ENCODE peak calls at places on chromosomes 11 and 22, in four cellular contexts. One of them, this sample, is unnamed.

GRCh38 chr11:57085604-57086003 is 96.1 kb upstream of the LRRC55 start:
- DNase-seq in SW480: no peak
- DNase-seq in C1 segment of cervical spinal cord: no peak
- DNase-seq in activated T-helper 1 cell treated with anti-CD3 and anti-CD28 coated beads, Interleukin-12 subunit alpha, Interleukin-12 subunit beta, Interleukin-2, Interleukin-4 antibody, amounts not matched to agents 30 ng/mL and 10 ng/mL and 1 ng/mL, durations not matched to agents 14 hours and 24 hours and 36 hours: no peak
- DNase-seq in this sample: no peak

GRCh38 chr22:35477911-35478582 is 62.6 kb upstream of the RASD2 start:
- DNase-seq in SW480: peak
- DNase-seq in C1 segment of cervical spinal cord: no peak
- DNase-seq in activated T-helper 1 cell treated with anti-CD3 and anti-CD28 coated beads, Interleukin-12 subunit alpha, Interleukin-12 subunit beta, Interleukin-2, Interleukin-4 antibody, amounts not matched to agents 30 ng/mL and 10 ng/mL and 1 ng/mL, durations not matched to agents 14 hours and 24 hours and 36 hours: no peak
- DNase-seq in this sample: peak

GRCh38 chr11:71367756-71368155 is 80.4 kb downstream of the DHCR7 start:
- DNase-seq in SW480: no peak
- DNase-seq in C1 segment of cervical spinal cord: no peak
- DNase-seq in activated T-helper 1 cell treated with anti-CD3 and anti-CD28 coated beads, Interleukin-12 subunit alpha, Interleukin-12 subunit beta, Interleukin-2, Interleukin-4 antibody, amounts not matched to agents 30 ng/mL and 10 ng/mL and 1 ng/mL, durations not matched to agents 14 hours and 24 hours and 36 hours: no peak
- DNase-seq in this sample: no peak

GRCh38 chr11:65589444-65590239 is 6.0 kb downstream of the KCNK7 start:
- DNase-seq in SW480: no peak
- DNase-seq in C1 segment of cervical spinal cord: no peak
- DNase-seq in activated T-helper 1 cell treated with anti-CD3 and anti-CD28 coated beads, Interleukin-12 subunit alpha, Interleukin-12 subunit beta, Interleukin-2, Interleukin-4 antibody, amounts not matched to agents 30 ng/mL and 10 ng/mL and 1 ng/mL, durations not matched to agents 14 hours and 24 hours and 36 hours: no peak
- DNase-seq in this sample: peak

GRCh38 chr11:64323373-64323772 is 5.5 kb downstream of the PRDX5 start:
- DNase-seq in SW480: no peak
- DNase-seq in C1 segment of cervical spinal cord: no peak
- DNase-seq in activated T-helper 1 cell treated with anti-CD3 and anti-CD28 coated beads, Interleukin-12 subunit alpha, Interleukin-12 subunit beta, Interleukin-2, Interleukin-4 antibody, amounts not matched to agents 30 ng/mL and 10 ng/mL and 1 ng/mL, durations not matched to agents 14 hours and 24 hours and 36 hours: no peak
- DNase-seq in this sample: no peak

GRCh38 chr11:130163346-130164220 is 4.0 kb downstream of the ST14 start:
- DNase-seq in SW480: peak
- DNase-seq in C1 segment of cervical spinal cord: no peak
- DNase-seq in activated T-helper 1 cell treated with anti-CD3 and anti-CD28 coated beads, Interleukin-12 subunit alpha, Interleukin-12 subunit beta, Interleukin-2, Interleukin-4 antibody, amounts not matched to agents 30 ng/mL and 10 ng/mL and 1 ng/mL, durations not matched to agents 14 hours and 24 hours and 36 hours: no peak
- DNase-seq in this sample: no peak

GRCh38 chr11:27795955-27796861 is 96.0 kb upstream of the BDNF start:
- DNase-seq in SW480: peak
- DNase-seq in C1 segment of cervical spinal cord: no peak
- DNase-seq in activated T-helper 1 cell treated with anti-CD3 and anti-CD28 coated beads, Interleukin-12 subunit alpha, Interleukin-12 subunit beta, Interleukin-2, Interleukin-4 antibody, amounts not matched to agents 30 ng/mL and 10 ng/mL and 1 ng/mL, durations not matched to agents 14 hours and 24 hours and 36 hours: no peak
- DNase-seq in this sample: no peak

GRCh38 chr11:43933608-43934358 is 8.7 kb upstream of the C11orf96 start:
- DNase-seq in SW480: no peak
- DNase-seq in C1 segment of cervical spinal cord: no peak
- DNase-seq in activated T-helper 1 cell treated with anti-CD3 and anti-CD28 coated beads, Interleukin-12 subunit alpha, Interleukin-12 subunit beta, Interleukin-2, Interleukin-4 antibody, amounts not matched to agents 30 ng/mL and 10 ng/mL and 1 ng/mL, durations not matched to agents 14 hours and 24 hours and 36 hours: no peak
- DNase-seq in this sample: no peak

GRCh38 chr11:94149435-94149834 is 20.8 kb downstream of the PANX1 start:
- DNase-seq in SW480: no peak
- DNase-seq in C1 segment of cervical spinal cord: no peak
- DNase-seq in activated T-helper 1 cell treated with anti-CD3 and anti-CD28 coated beads, Interleukin-12 subunit alpha, Interleukin-12 subunit beta, Interleukin-2, Interleukin-4 antibody, amounts not matched to agents 30 ng/mL and 10 ng/mL and 1 ng/mL, durations not matched to agents 14 hours and 24 hours and 36 hours: no peak
- DNase-seq in this sample: no peak

GRCh38 chr11:3001496-3001895 is 9.4 kb upstream of the NAP1L4 start:
- DNase-seq in SW480: no peak
- DNase-seq in C1 segment of cervical spinal cord: no peak
- DNase-seq in activated T-helper 1 cell treated with anti-CD3 and anti-CD28 coated beads, Interleukin-12 subunit alpha, Interleukin-12 subunit beta, Interleukin-2, Interleukin-4 antibody, amounts not matched to agents 30 ng/mL and 10 ng/mL and 1 ng/mL, durations not matched to agents 14 hours and 24 hours and 36 hours: no peak
- DNase-seq in this sample: peak

GRCh38 chr11:18088371-18088770 is 17.5 kb downstream of the SAAL1 start:
- DNase-seq in SW480: no peak
- DNase-seq in C1 segment of cervical spinal cord: no peak
- DNase-seq in activated T-helper 1 cell treated with anti-CD3 and anti-CD28 coated beads, Interleukin-12 subunit alpha, Interleukin-12 subunit beta, Interleukin-2, Interleukin-4 antibody, amounts not matched to agents 30 ng/mL and 10 ng/mL and 1 ng/mL, durations not matched to agents 14 hours and 24 hours and 36 hours: no peak
- DNase-seq in this sample: no peak

GRCh38 chr11:96303067-96303466 is 39.9 kb downstream of the MAML2 start:
- DNase-seq in SW480: no peak
- DNase-seq in C1 segment of cervical spinal cord: no peak
- DNase-seq in activated T-helper 1 cell treated with anti-CD3 and anti-CD28 coated beads, Interleukin-12 subunit alpha, Interleukin-12 subunit beta, Interleukin-2, Interleukin-4 antibody, amounts not matched to agents 30 ng/mL and 10 ng/mL and 1 ng/mL, durations not matched to agents 14 hours and 24 hours and 36 hours: no peak
- DNase-seq in this sample: no peak

GRCh38 chr11:121517996-121518395 is 65.2 kb upstream of the SORL1-AS1 start:
- DNase-seq in SW480: no peak
- DNase-seq in C1 segment of cervical spinal cord: no peak
- DNase-seq in activated T-helper 1 cell treated with anti-CD3 and anti-CD28 coated beads, Interleukin-12 subunit alpha, Interleukin-12 subunit beta, Interleukin-2, Interleukin-4 antibody, amounts not matched to agents 30 ng/mL and 10 ng/mL and 1 ng/mL, durations not matched to agents 14 hours and 24 hours and 36 hours: no peak
- DNase-seq in this sample: no peak

GRCh38 chr11:19467904-19468303 is 227.2 kb upstream of the E2F8 start:
- DNase-seq in SW480: no peak
- DNase-seq in C1 segment of cervical spinal cord: no peak
- DNase-seq in activated T-helper 1 cell treated with anti-CD3 and anti-CD28 coated beads, Interleukin-12 subunit alpha, Interleukin-12 subunit beta, Interleukin-2, Interleukin-4 antibody, amounts not matched to agents 30 ng/mL and 10 ng/mL and 1 ng/mL, durations not matched to agents 14 hours and 24 hours and 36 hours: no peak
- DNase-seq in this sample: no peak

GRCh38 chr11:11382858-11383532 is 29.9 kb upstream of the CSNK2A3 start:
- DNase-seq in SW480: no peak
- DNase-seq in C1 segment of cervical spinal cord: no peak
- DNase-seq in activated T-helper 1 cell treated with anti-CD3 and anti-CD28 coated beads, Interleukin-12 subunit alpha, Interleukin-12 subunit beta, Interleukin-2, Interleukin-4 antibody, amounts not matched to agents 30 ng/mL and 10 ng/mL and 1 ng/mL, durations not matched to agents 14 hours and 24 hours and 36 hours: no peak
- DNase-seq in this sample: no peak

GRCh38 chr22:45905924-45906865 is 70.8 kb downstream of the WNT7B start:
- DNase-seq in SW480: no peak
- DNase-seq in C1 segment of cervical spinal cord: no peak
- DNase-seq in activated T-helper 1 cell treated with anti-CD3 and anti-CD28 coated beads, Interleukin-12 subunit alpha, Interleukin-12 subunit beta, Interleukin-2, Interleukin-4 antibody, amounts not matched to agents 30 ng/mL and 10 ng/mL and 1 ng/mL, durations not matched to agents 14 hours and 24 hours and 36 hours: no peak
- DNase-seq in this sample: no peak

GRCh38 chr11:31640611-31641010 is 131.0 kb downstream of the ELP4 start:
- DNase-seq in SW480: no peak
- DNase-seq in C1 segment of cervical spinal cord: no peak
- DNase-seq in activated T-helper 1 cell treated with anti-CD3 and anti-CD28 coated beads, Interleukin-12 subunit alpha, Interleukin-12 subunit beta, Interleukin-2, Interleukin-4 antibody, amounts not matched to agents 30 ng/mL and 10 ng/mL and 1 ng/mL, durations not matched to agents 14 hours and 24 hours and 36 hours: no peak
- DNase-seq in this sample: no peak

GRCh38 chr22:42641801-42642413 is 1.5 kb upstream of the ATP5MGL start:
- DNase-seq in SW480: no peak
- DNase-seq in C1 segment of cervical spinal cord: no peak
- DNase-seq in activated T-helper 1 cell treated with anti-CD3 and anti-CD28 coated beads, Interleukin-12 subunit alpha, Interleukin-12 subunit beta, Interleukin-2, Interleukin-4 antibody, amounts not matched to agents 30 ng/mL and 10 ng/mL and 1 ng/mL, durations not matched to agents 14 hours and 24 hours and 36 hours: no peak
- DNase-seq in this sample: no peak

GRCh38 chr11:132644511-132644910 is 887.8 kb downstream of the OPCML start:
- DNase-seq in SW480: no peak
- DNase-seq in C1 segment of cervical spinal cord: no peak
- DNase-seq in activated T-helper 1 cell treated with anti-CD3 and anti-CD28 coated beads, Interleukin-12 subunit alpha, Interleukin-12 subunit beta, Interleukin-2, Interleukin-4 antibody, amounts not matched to agents 30 ng/mL and 10 ng/mL and 1 ng/mL, durations not matched to agents 14 hours and 24 hours and 36 hours: no peak
- DNase-seq in this sample: no peak

GRCh38 chr22:24096401-24097115 is 84.7 kb upstream of the SUSD2 start:
- DNase-seq in SW480: no peak
- DNase-seq in C1 segment of cervical spinal cord: no peak
- DNase-seq in activated T-helper 1 cell treated with anti-CD3 and anti-CD28 coated beads, Interleukin-12 subunit alpha, Interleukin-12 subunit beta, Interleukin-2, Interleukin-4 antibody, amounts not matched to agents 30 ng/mL and 10 ng/mL and 1 ng/mL, durations not matched to agents 14 hours and 24 hours and 36 hours: no peak
- DNase-seq in this sample: peak

GRCh38 chr11:71158936-71159335 is 93.4 kb downstream of the SHANK2 start:
- DNase-seq in SW480: no peak
- DNase-seq in C1 segment of cervical spinal cord: no peak
- DNase-seq in activated T-helper 1 cell treated with anti-CD3 and anti-CD28 coated beads, Interleukin-12 subunit alpha, Interleukin-12 subunit beta, Interleukin-2, Interleukin-4 antibody, amounts not matched to agents 30 ng/mL and 10 ng/mL and 1 ng/mL, durations not matched to agents 14 hours and 24 hours and 36 hours: no peak
- DNase-seq in this sample: peak

GRCh38 chr22:17734197-17734596 is 40.1 kb downstream of the BID start:
- DNase-seq in SW480: no peak
- DNase-seq in C1 segment of cervical spinal cord: no peak
- DNase-seq in activated T-helper 1 cell treated with anti-CD3 and anti-CD28 coated beads, Interleukin-12 subunit alpha, Interleukin-12 subunit beta, Interleukin-2, Interleukin-4 antibody, amounts not matched to agents 30 ng/mL and 10 ng/mL and 1 ng/mL, durations not matched to agents 14 hours and 24 hours and 36 hours: peak
- DNase-seq in this sample: no peak

GRCh38 chr11:44861829-44862545 is 88.7 kb downstream of the TP53I11 start:
- DNase-seq in SW480: peak
- DNase-seq in C1 segment of cervical spinal cord: peak
- DNase-seq in activated T-helper 1 cell treated with anti-CD3 and anti-CD28 coated beads, Interleukin-12 subunit alpha, Interleukin-12 subunit beta, Interleukin-2, Interleukin-4 antibody, amounts not matched to agents 30 ng/mL and 10 ng/mL and 1 ng/mL, durations not matched to agents 14 hours and 24 hours and 36 hours: peak
- DNase-seq in this sample: peak

GRCh38 chr11:3217751-3218482 is 696 bp downstream of the MRGPRG start:
- DNase-seq in SW480: no peak
- DNase-seq in C1 segment of cervical spinal cord: no peak
- DNase-seq in activated T-helper 1 cell treated with anti-CD3 and anti-CD28 coated beads, Interleukin-12 subunit alpha, Interleukin-12 subunit beta, Interleukin-2, Interleukin-4 antibody, amounts not matched to agents 30 ng/mL and 10 ng/mL and 1 ng/mL, durations not matched to agents 14 hours and 24 hours and 36 hours: no peak
- DNase-seq in this sample: peak

GRCh38 chr11:126417463-126417862 is 62.0 kb downstream of the ST3GAL4 start:
- DNase-seq in SW480: no peak
- DNase-seq in C1 segment of cervical spinal cord: no peak
- DNase-seq in activated T-helper 1 cell treated with anti-CD3 and anti-CD28 coated beads, Interleukin-12 subunit alpha, Interleukin-12 subunit beta, Interleukin-2, Interleukin-4 antibody, amounts not matched to agents 30 ng/mL and 10 ng/mL and 1 ng/mL, durations not matched to agents 14 hours and 24 hours and 36 hours: no peak
- DNase-seq in this sample: no peak

GRCh38 chr22:23608583-23608982 is 23.5 kb downstream of the DRICH1 start:
- DNase-seq in SW480: peak
- DNase-seq in C1 segment of cervical spinal cord: no peak
- DNase-seq in activated T-helper 1 cell treated with anti-CD3 and anti-CD28 coated beads, Interleukin-12 subunit alpha, Interleukin-12 subunit beta, Interleukin-2, Interleukin-4 antibody, amounts not matched to agents 30 ng/mL and 10 ng/mL and 1 ng/mL, durations not matched to agents 14 hours and 24 hours and 36 hours: no peak
- DNase-seq in this sample: no peak

GRCh38 chr11:18005376-18006129 is 7.3 kb downstream of the SERGEF start:
- DNase-seq in SW480: no peak
- DNase-seq in C1 segment of cervical spinal cord: no peak
- DNase-seq in activated T-helper 1 cell treated with anti-CD3 and anti-CD28 coated beads, Interleukin-12 subunit alpha, Interleukin-12 subunit beta, Interleukin-2, Interleukin-4 antibody, amounts not matched to agents 30 ng/mL and 10 ng/mL and 1 ng/mL, durations not matched to agents 14 hours and 24 hours and 36 hours: no peak
- DNase-seq in this sample: no peak

GRCh38 chr22:47192651-47193437 is 430.4 kb downstream of the TBC1D22A start:
- DNase-seq in SW480: peak
- DNase-seq in C1 segment of cervical spinal cord: no peak
- DNase-seq in activated T-helper 1 cell treated with anti-CD3 and anti-CD28 coated beads, Interleukin-12 subunit alpha, Interleukin-12 subunit beta, Interleukin-2, Interleukin-4 antibody, amounts not matched to agents 30 ng/mL and 10 ng/mL and 1 ng/mL, durations not matched to agents 14 hours and 24 hours and 36 hours: no peak
- DNase-seq in this sample: peak

GRCh38 chr11:77386178-77386577 is 84.7 kb upstream of the GDPD4 start:
- DNase-seq in SW480: no peak
- DNase-seq in C1 segment of cervical spinal cord: no peak
- DNase-seq in activated T-helper 1 cell treated with anti-CD3 and anti-CD28 coated beads, Interleukin-12 subunit alpha, Interleukin-12 subunit beta, Interleukin-2, Interleukin-4 antibody, amounts not matched to agents 30 ng/mL and 10 ng/mL and 1 ng/mL, durations not matched to agents 14 hours and 24 hours and 36 hours: no peak
- DNase-seq in this sample: no peak

This sample was measured in sigmoid colon.